ENCODE peak calls at places on chromosome 6, in seven cellular contexts. One of them, this sample, is unnamed. For H3K4me1, the result is how much of the 10 kb centered on the place peaks cover.

GRCh38 chr6:46170357-46171289 is at the start of gene ENPP5:
- DNase-seq in colonic mucosa: peak
- DNase-seq in iPS DF 6.9: peak
- DNase-seq in cardiac muscle cell: peak
- DNase-seq in mesendoderm: peak
- DNase-seq in fibroblast of lung: peak
- DNase-seq in GM12878: peak
- DNase-seq in this sample: peak

GRCh38 chr6:8888468-8888867 is 453.1 kb upstream of the SLC35B3 start:
- DNase-seq in colonic mucosa: no peak
- DNase-seq in iPS DF 6.9: no peak
- DNase-seq in cardiac muscle cell: no peak
- DNase-seq in mesendoderm: peak
- DNase-seq in fibroblast of lung: no peak
- DNase-seq in GM12878: no peak
- DNase-seq in this sample: no peak

GRCh38 chr6:19906161-19906560 is 69.0 kb downstream of the ID4 start:
- DNase-seq in colonic mucosa: no peak
- DNase-seq in iPS DF 6.9: no peak
- DNase-seq in cardiac muscle cell: peak
- DNase-seq in mesendoderm: no peak
- DNase-seq in fibroblast of lung: peak
- DNase-seq in GM12878: no peak
- DNase-seq in this sample: no peak

GRCh38 chr6:42819803-42820508 is 38.1 kb downstream of the BICRAL start:
- DNase-seq in colonic mucosa: no peak
- DNase-seq in iPS DF 6.9: no peak
- DNase-seq in cardiac muscle cell: peak
- DNase-seq in mesendoderm: peak
- DNase-seq in fibroblast of lung: no peak
- DNase-seq in GM12878: no peak
- DNase-seq in this sample: no peak

GRCh38 chr6:34218691-34219090 is 18.0 kb upstream of the HMGA1 start:
- DNase-seq in colonic mucosa: no peak
- DNase-seq in iPS DF 6.9: no peak
- DNase-seq in cardiac muscle cell: no peak
- DNase-seq in mesendoderm: no peak
- DNase-seq in fibroblast of lung: no peak
- DNase-seq in GM12878: no peak
- DNase-seq in this sample: no peak

GRCh38 chr6:111808493-111808892 is 64.8 kb downstream of the FYN start:
- DNase-seq in colonic mucosa: no peak
- DNase-seq in iPS DF 6.9: no peak
- DNase-seq in cardiac muscle cell: no peak
- DNase-seq in mesendoderm: no peak
- DNase-seq in fibroblast of lung: no peak
- DNase-seq in GM12878: no peak
- DNase-seq in this sample: no peak

GRCh38 chr6:11598687-11599086 is 61.1 kb downstream of the TMEM170B start:
- DNase-seq in colonic mucosa: no peak
- DNase-seq in iPS DF 6.9: no peak
- DNase-seq in cardiac muscle cell: no peak
- DNase-seq in mesendoderm: peak
- DNase-seq in fibroblast of lung: no peak
- DNase-seq in GM12878: no peak
- DNase-seq in this sample: no peak

GRCh38 chr6:137222376-137222775 is 3.2 kb upstream of the IFNGR1 start:
- DNase-seq in colonic mucosa: no peak
- DNase-seq in iPS DF 6.9: no peak
- DNase-seq in cardiac muscle cell: peak
- DNase-seq in mesendoderm: no peak
- DNase-seq in fibroblast of lung: no peak
- DNase-seq in GM12878: no peak
- DNase-seq in this sample: no peak

GRCh38 chr6:157952751-157953479 is 28.7 kb upstream of the SYNJ2 start:
- DNase-seq in colonic mucosa: peak
- DNase-seq in iPS DF 6.9: no peak
- DNase-seq in cardiac muscle cell: no peak
- DNase-seq in mesendoderm: peak
- DNase-seq in fibroblast of lung: no peak
- DNase-seq in GM12878: no peak
- DNase-seq in this sample: no peak

GRCh38 chr6:21402368-21402767 is 191.2 kb upstream of the SOX4 start:
- DNase-seq in colonic mucosa: no peak
- DNase-seq in iPS DF 6.9: no peak
- DNase-seq in cardiac muscle cell: peak
- DNase-seq in mesendoderm: no peak
- DNase-seq in fibroblast of lung: peak
- DNase-seq in GM12878: peak
- DNase-seq in this sample: no peak

GRCh38 chr6:74598473-74599393 is 607.1 kb downstream of the COL12A1 start:
- DNase-seq in colonic mucosa: no peak
- DNase-seq in iPS DF 6.9: no peak
- DNase-seq in cardiac muscle cell: no peak
- DNase-seq in mesendoderm: no peak
- DNase-seq in fibroblast of lung: peak
- DNase-seq in GM12878: peak
- DNase-seq in this sample: no peak

GRCh38 chr6:91435630-91436029 is 848.8 kb upstream of the MAP3K7 start:
- DNase-seq in colonic mucosa: no peak
- DNase-seq in iPS DF 6.9: no peak
- DNase-seq in cardiac muscle cell: no peak
- DNase-seq in mesendoderm: no peak
- DNase-seq in fibroblast of lung: no peak
- DNase-seq in GM12878: no peak
- DNase-seq in this sample: no peak

DNA sequence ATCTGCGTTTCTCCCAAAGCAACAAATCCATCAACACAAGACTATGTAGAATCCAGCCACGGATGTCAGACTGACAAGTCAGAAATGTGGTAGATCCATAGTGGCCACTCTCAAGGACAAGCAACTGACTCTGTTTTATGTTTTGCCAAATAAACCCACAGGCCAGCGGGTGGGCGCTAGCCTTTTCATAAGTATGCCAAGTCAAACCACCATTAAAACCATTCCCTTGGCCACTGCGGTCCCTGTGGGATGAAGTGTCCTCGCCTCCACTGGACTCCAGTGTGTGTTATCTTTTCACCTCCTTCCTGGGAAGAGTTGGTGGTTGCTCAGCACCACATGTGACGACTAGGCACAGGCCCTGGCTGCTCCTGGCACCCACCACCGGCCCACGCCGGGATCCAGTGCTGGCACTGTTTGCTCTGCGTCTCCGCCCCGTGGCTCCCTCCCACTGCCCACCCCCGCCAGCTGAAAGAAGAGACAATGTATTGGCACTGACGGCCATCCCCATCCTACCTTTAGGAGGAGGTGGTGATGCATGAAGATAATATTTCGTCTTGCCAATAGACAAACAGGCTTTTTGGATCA is 103.4 kb downstream of the FOXC1 start:
- DNase-seq in colonic mucosa: no peak
- DNase-seq in iPS DF 6.9: no peak
- DNase-seq in cardiac muscle cell: no peak
- DNase-seq in mesendoderm: no peak
- DNase-seq in fibroblast of lung: no peak
- DNase-seq in GM12878: no peak
- DNase-seq in this sample: no peak
- H3K27ac ChIP-seq in colonic mucosa: no peak
- H3K27ac ChIP-seq in iPS DF 6.9: no peak
- H3K27ac ChIP-seq in cardiac muscle cell: no peak
- H3K27ac ChIP-seq in mesendoderm: no peak
- H3K27ac ChIP-seq in fibroblast of lung: no peak
- H3K27ac ChIP-seq in GM12878: no peak
- H3K27ac ChIP-seq in this sample: no peak

GRCh38 chr6:159110013-159110412 is 59.2 kb upstream of the FNDC1 start:
- DNase-seq in colonic mucosa: no peak
- DNase-seq in iPS DF 6.9: peak
- DNase-seq in cardiac muscle cell: peak
- DNase-seq in mesendoderm: peak
- DNase-seq in fibroblast of lung: peak
- DNase-seq in GM12878: no peak
- DNase-seq in this sample: no peak
- H3K4me1 ChIP-seq in colonic mucosa: under half
- H3K4me1 ChIP-seq in iPS DF 6.9: under half
- H3K4me1 ChIP-seq in cardiac muscle cell: under half
- H3K4me1 ChIP-seq in mesendoderm: under half
- H3K4me1 ChIP-seq in fibroblast of lung: under half
- H3K4me1 ChIP-seq in GM12878: under half
- H3K4me1 ChIP-seq in this sample: under half

GRCh38 chr6:149482542-149483261 is 2.1 kb downstream of the ZC3H12D start:
- DNase-seq in colonic mucosa: no peak
- DNase-seq in iPS DF 6.9: no peak
- DNase-seq in cardiac muscle cell: no peak
- DNase-seq in mesendoderm: no peak
- DNase-seq in fibroblast of lung: no peak
- DNase-seq in GM12878: no peak
- DNase-seq in this sample: no peak
- H3K27ac ChIP-seq in colonic mucosa: peak
- H3K27ac ChIP-seq in iPS DF 6.9: no peak
- H3K27ac ChIP-seq in cardiac muscle cell: peak
- H3K27ac ChIP-seq in mesendoderm: no peak
- H3K27ac ChIP-seq in fibroblast of lung: no peak
- H3K27ac ChIP-seq in GM12878: peak
- H3K27ac ChIP-seq in this sample: peak

DNA sequence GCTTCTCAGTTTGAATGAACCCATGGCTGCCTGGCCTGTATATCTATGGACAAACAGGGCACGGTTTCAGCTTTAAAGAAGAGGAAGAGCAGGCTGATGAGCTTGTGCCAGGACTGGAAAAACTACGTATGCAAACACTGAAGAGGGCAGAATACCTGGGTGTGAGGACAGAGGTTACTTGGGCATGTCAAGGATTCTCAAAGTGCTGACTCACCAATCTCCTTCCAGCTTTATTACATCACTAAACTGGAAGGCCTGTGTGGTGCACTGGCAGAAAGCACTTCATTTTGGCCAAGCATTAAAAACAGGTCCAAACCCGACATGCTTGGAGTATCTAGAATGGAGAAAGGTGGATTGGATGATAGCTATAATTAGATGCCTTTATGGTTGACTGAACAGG is 95.2 kb downstream of the GMPR start:
- DNase-seq in colonic mucosa: no peak
- DNase-seq in iPS DF 6.9: no peak
- DNase-seq in cardiac muscle cell: peak
- DNase-seq in mesendoderm: peak
- DNase-seq in fibroblast of lung: peak
- DNase-seq in GM12878: no peak
- DNase-seq in this sample: no peak
- H3K4me1 ChIP-seq in colonic mucosa: under half
- H3K4me1 ChIP-seq in iPS DF 6.9: under half
- H3K4me1 ChIP-seq in cardiac muscle cell: under half
- H3K4me1 ChIP-seq in mesendoderm: under half
- H3K4me1 ChIP-seq in fibroblast of lung: half or more
- H3K4me1 ChIP-seq in GM12878: under half
- H3K4me1 ChIP-seq in this sample: under half

DNA sequence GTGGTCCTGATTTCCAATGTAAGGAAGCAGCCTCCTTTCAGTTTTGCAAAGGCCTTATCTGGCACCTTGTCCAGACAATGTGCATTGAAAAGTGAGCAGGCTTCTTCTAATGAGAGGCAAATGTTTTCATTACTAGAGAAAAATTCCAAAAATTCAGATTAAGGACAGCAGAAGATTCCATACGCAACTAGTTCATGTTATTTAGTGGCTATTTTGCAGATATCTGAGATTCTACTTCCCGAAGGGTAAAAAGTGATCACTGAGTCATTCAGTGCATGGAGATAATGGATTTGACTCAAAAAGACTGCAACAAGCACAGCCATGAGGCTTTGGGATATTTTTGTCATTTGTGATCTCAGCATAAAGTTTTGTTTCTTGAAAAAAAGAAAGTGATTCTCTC is 29.9 kb downstream of the METTL24 start:
- DNase-seq in colonic mucosa: no peak
- DNase-seq in iPS DF 6.9: no peak
- DNase-seq in cardiac muscle cell: peak
- DNase-seq in mesendoderm: no peak
- DNase-seq in fibroblast of lung: peak
- DNase-seq in GM12878: no peak
- DNase-seq in this sample: no peak
- H3K27ac ChIP-seq in colonic mucosa: no peak
- H3K27ac ChIP-seq in iPS DF 6.9: no peak
- H3K27ac ChIP-seq in cardiac muscle cell: peak
- H3K27ac ChIP-seq in mesendoderm: no peak
- H3K27ac ChIP-seq in fibroblast of lung: no peak
- H3K27ac ChIP-seq in GM12878: no peak
- H3K27ac ChIP-seq in this sample: no peak

GRCh38 chr6:50093116-50093937 is 43.6 kb upstream of the DEFB112 start:
- DNase-seq in colonic mucosa: no peak
- DNase-seq in iPS DF 6.9: no peak
- DNase-seq in cardiac muscle cell: no peak
- DNase-seq in mesendoderm: no peak
- DNase-seq in fibroblast of lung: no peak
- DNase-seq in GM12878: no peak
- DNase-seq in this sample: no peak
- H3K4me1 ChIP-seq in colonic mucosa: under half
- H3K4me1 ChIP-seq in iPS DF 6.9: under half
- H3K4me1 ChIP-seq in cardiac muscle cell: under half
- H3K4me1 ChIP-seq in mesendoderm: under half
- H3K4me1 ChIP-seq in fibroblast of lung: under half
- H3K4me1 ChIP-seq in GM12878: under half
- H3K4me1 ChIP-seq in this sample: under half

This sample was measured in kidney.